ENCODE peak calls at places on chromosomes 1 and 21, in ten cellular contexts. One of them, this sample, is unnamed.

GRCh38 chr1:208510192-208510952 is 266.2 kb upstream of the PLXNA2 start:
- DNase-seq in H9: no peak
- DNase-seq in lung: peak
- DNase-seq in RCC 7860: no peak
- DNase-seq in MM.1S: no peak
- DNase-seq in nucleus accumbens: no peak
- DNase-seq in caudate nucleus: no peak
- DNase-seq in NCI-H510A: no peak
- DNase-seq in bronchial epithelial cell: peak
- DNase-seq in activated T-cell treated with anti-CD3 and anti-CD28 coated beads for 4 hours: no peak
- DNase-seq in this sample: no peak

GRCh38 chr1:29519108-29519507 is 282.8 kb downstream of the PTPRU start:
- DNase-seq in RCC 7860: no peak
- DNase-seq in bronchial epithelial cell: no peak
- DNase-seq in lung: peak
- DNase-seq in H9: peak
- DNase-seq in nucleus accumbens: no peak
- DNase-seq in caudate nucleus: no peak
- DNase-seq in MM.1S: no peak
- DNase-seq in activated T-cell treated with anti-CD3 and anti-CD28 coated beads for 4 hours: no peak
- DNase-seq in NCI-H510A: no peak
- DNase-seq in this sample: no peak

GRCh38 chr1:208921259-208921658 is 662.3 kb upstream of the CAMK1G start:
- DNase-seq in RCC 7860: no peak
- DNase-seq in nucleus accumbens: no peak
- DNase-seq in caudate nucleus: no peak
- DNase-seq in MM.1S: no peak
- DNase-seq in NCI-H510A: no peak
- DNase-seq in bronchial epithelial cell: peak
- DNase-seq in H9: no peak
- DNase-seq in activated T-cell treated with anti-CD3 and anti-CD28 coated beads for 4 hours: no peak
- DNase-seq in lung: no peak
- DNase-seq in this sample: no peak

GRCh38 chr21:43323244-43324005 is 103.5 kb downstream of the SIK1 start:
- DNase-seq in nucleus accumbens: peak
- DNase-seq in caudate nucleus: peak
- DNase-seq in MM.1S: no peak
- DNase-seq in lung: peak
- DNase-seq in activated T-cell treated with anti-CD3 and anti-CD28 coated beads for 4 hours: no peak
- DNase-seq in bronchial epithelial cell: no peak
- DNase-seq in RCC 7860: no peak
- DNase-seq in NCI-H510A: no peak
- DNase-seq in H9: no peak
- DNase-seq in this sample: no peak

GRCh38 chr1:20483833-20484525 is 2.0 kb downstream of the CAMK2N1 start:
- DNase-seq in nucleus accumbens: no peak
- DNase-seq in caudate nucleus: no peak
- DNase-seq in activated T-cell treated with anti-CD3 and anti-CD28 coated beads for 4 hours: no peak
- DNase-seq in H9: peak
- DNase-seq in MM.1S: no peak
- DNase-seq in bronchial epithelial cell: no peak
- DNase-seq in lung: no peak
- DNase-seq in NCI-H510A: peak
- DNase-seq in RCC 7860: peak
- DNase-seq in this sample: peak

GRCh38 chr1:83682132-83682531 is 316.8 kb downstream of the TTLL7 start:
- DNase-seq in bronchial epithelial cell: no peak
- DNase-seq in nucleus accumbens: no peak
- DNase-seq in caudate nucleus: no peak
- DNase-seq in lung: no peak
- DNase-seq in RCC 7860: no peak
- DNase-seq in MM.1S: no peak
- DNase-seq in H9: no peak
- DNase-seq in activated T-cell treated with anti-CD3 and anti-CD28 coated beads for 4 hours: no peak
- DNase-seq in NCI-H510A: no peak
- DNase-seq in this sample: no peak

GRCh38 chr1:237799762-237800474 is 90.8 kb downstream of the ZP4 start:
- DNase-seq in caudate nucleus: no peak
- DNase-seq in MM.1S: peak
- DNase-seq in activated T-cell treated with anti-CD3 and anti-CD28 coated beads for 4 hours: no peak
- DNase-seq in NCI-H510A: no peak
- DNase-seq in lung: no peak
- DNase-seq in H9: peak
- DNase-seq in nucleus accumbens: no peak
- DNase-seq in bronchial epithelial cell: peak
- DNase-seq in RCC 7860: peak
- DNase-seq in this sample: peak

GRCh38 chr21:35561076-35561475 is 499.2 kb downstream of the SETD4 start:
- DNase-seq in nucleus accumbens: no peak
- DNase-seq in RCC 7860: no peak
- DNase-seq in bronchial epithelial cell: no peak
- DNase-seq in caudate nucleus: no peak
- DNase-seq in H9: no peak
- DNase-seq in lung: no peak
- DNase-seq in NCI-H510A: no peak
- DNase-seq in activated T-cell treated with anti-CD3 and anti-CD28 coated beads for 4 hours: no peak
- DNase-seq in MM.1S: no peak
- DNase-seq in this sample: no peak

GRCh38 chr1:170162385-170163226 is 16.8 kb downstream of the NTMT2 start:
- DNase-seq in NCI-H510A: no peak
- DNase-seq in RCC 7860: peak
- DNase-seq in lung: no peak
- DNase-seq in caudate nucleus: no peak
- DNase-seq in bronchial epithelial cell: no peak
- DNase-seq in nucleus accumbens: no peak
- DNase-seq in activated T-cell treated with anti-CD3 and anti-CD28 coated beads for 4 hours: no peak
- DNase-seq in H9: no peak
- DNase-seq in MM.1S: no peak
- DNase-seq in this sample: peak

GRCh38 chr1:16038620-16038912 is 5.0 kb upstream of the CLCNKB start:
- DNase-seq in RCC 7860: peak
- DNase-seq in activated T-cell treated with anti-CD3 and anti-CD28 coated beads for 4 hours: no peak
- DNase-seq in MM.1S: no peak
- DNase-seq in lung: no peak
- DNase-seq in caudate nucleus: no peak
- DNase-seq in NCI-H510A: no peak
- DNase-seq in H9: no peak
- DNase-seq in nucleus accumbens: no peak
- DNase-seq in bronchial epithelial cell: no peak
- DNase-seq in this sample: no peak

GRCh38 chr1:54107131-54107530 is 45.7 kb downstream of the CDCP2 start:
- DNase-seq in RCC 7860: peak
- DNase-seq in NCI-H510A: no peak
- DNase-seq in lung: no peak
- DNase-seq in activated T-cell treated with anti-CD3 and anti-CD28 coated beads for 4 hours: no peak
- DNase-seq in caudate nucleus: no peak
- DNase-seq in bronchial epithelial cell: no peak
- DNase-seq in MM.1S: no peak
- DNase-seq in nucleus accumbens: no peak
- DNase-seq in H9: peak
- DNase-seq in this sample: no peak

GRCh38 chr1:15343729-15344128 is 66.0 kb upstream of the EFHD2 start:
- DNase-seq in NCI-H510A: peak
- DNase-seq in nucleus accumbens: no peak
- DNase-seq in H9: no peak
- DNase-seq in MM.1S: no peak
- DNase-seq in caudate nucleus: no peak
- DNase-seq in lung: no peak
- DNase-seq in bronchial epithelial cell: no peak
- DNase-seq in activated T-cell treated with anti-CD3 and anti-CD28 coated beads for 4 hours: no peak
- DNase-seq in RCC 7860: no peak
- DNase-seq in this sample: no peak

GRCh38 chr1:24409535-24409934 is 4.0 kb downstream of the STPG1 start:
- DNase-seq in bronchial epithelial cell: peak
- DNase-seq in MM.1S: no peak
- DNase-seq in caudate nucleus: no peak
- DNase-seq in RCC 7860: peak
- DNase-seq in lung: no peak
- DNase-seq in nucleus accumbens: no peak
- DNase-seq in NCI-H510A: no peak
- DNase-seq in H9: no peak
- DNase-seq in activated T-cell treated with anti-CD3 and anti-CD28 coated beads for 4 hours: no peak
- DNase-seq in this sample: peak

GRCh38 chr1:2988256-2988655 is 33.0 kb upstream of the ACTRT2 start:
- DNase-seq in lung: no peak
- DNase-seq in bronchial epithelial cell: no peak
- DNase-seq in H9: no peak
- DNase-seq in NCI-H510A: no peak
- DNase-seq in MM.1S: no peak
- DNase-seq in nucleus accumbens: no peak
- DNase-seq in caudate nucleus: no peak
- DNase-seq in activated T-cell treated with anti-CD3 and anti-CD28 coated beads for 4 hours: no peak
- DNase-seq in RCC 7860: no peak
- DNase-seq in this sample: no peak

GRCh38 chr1:23471473-23472075 is 12.4 kb downstream of the ASAP3 start:
- DNase-seq in nucleus accumbens: no peak
- DNase-seq in NCI-H510A: no peak
- DNase-seq in caudate nucleus: no peak
- DNase-seq in MM.1S: no peak
- DNase-seq in RCC 7860: no peak
- DNase-seq in H9: no peak
- DNase-seq in lung: no peak
- DNase-seq in activated T-cell treated with anti-CD3 and anti-CD28 coated beads for 4 hours: no peak
- DNase-seq in bronchial epithelial cell: no peak
- DNase-seq in this sample: no peak

GRCh38 chr1:208336136-208336535 is 92.0 kb upstream of the PLXNA2 start:
- DNase-seq in nucleus accumbens: no peak
- DNase-seq in activated T-cell treated with anti-CD3 and anti-CD28 coated beads for 4 hours: no peak
- DNase-seq in H9: no peak
- DNase-seq in lung: no peak
- DNase-seq in RCC 7860: no peak
- DNase-seq in NCI-H510A: no peak
- DNase-seq in MM.1S: no peak
- DNase-seq in caudate nucleus: no peak
- DNase-seq in bronchial epithelial cell: no peak
- DNase-seq in this sample: no peak

GRCh38 chr1:169707917-169708604 is 3.4 kb downstream of the SELL start:
- DNase-seq in RCC 7860: no peak
- DNase-seq in nucleus accumbens: no peak
- DNase-seq in bronchial epithelial cell: no peak
- DNase-seq in lung: no peak
- DNase-seq in H9: no peak
- DNase-seq in caudate nucleus: no peak
- DNase-seq in NCI-H510A: no peak
- DNase-seq in MM.1S: no peak
- DNase-seq in activated T-cell treated with anti-CD3 and anti-CD28 coated beads for 4 hours: no peak
- DNase-seq in this sample: no peak

GRCh38 chr1:178912597-178912996 is 41.7 kb upstream of the ANGPTL1 start:
- DNase-seq in H9: no peak
- DNase-seq in bronchial epithelial cell: no peak
- DNase-seq in lung: no peak
- DNase-seq in caudate nucleus: no peak
- DNase-seq in nucleus accumbens: no peak
- DNase-seq in activated T-cell treated with anti-CD3 and anti-CD28 coated beads for 4 hours: no peak
- DNase-seq in RCC 7860: no peak
- DNase-seq in MM.1S: no peak
- DNase-seq in NCI-H510A: no peak
- DNase-seq in this sample: no peak

GRCh38 chr1:22821027-22821426 is 110.4 kb downstream of the EPHB2 start:
- DNase-seq in NCI-H510A: no peak
- DNase-seq in MM.1S: no peak
- DNase-seq in caudate nucleus: no peak
- DNase-seq in H9: no peak
- DNase-seq in lung: no peak
- DNase-seq in activated T-cell treated with anti-CD3 and anti-CD28 coated beads for 4 hours: no peak
- DNase-seq in nucleus accumbens: no peak
- DNase-seq in RCC 7860: no peak
- DNase-seq in bronchial epithelial cell: no peak
- DNase-seq in this sample: no peak

GRCh38 chr1:114339379-114339778 is 171.6 kb downstream of the TRIM33 start:
- DNase-seq in activated T-cell treated with anti-CD3 and anti-CD28 coated beads for 4 hours: no peak
- DNase-seq in MM.1S: no peak
- DNase-seq in RCC 7860: no peak
- DNase-seq in caudate nucleus: no peak
- DNase-seq in lung: no peak
- DNase-seq in NCI-H510A: no peak
- DNase-seq in H9: no peak
- DNase-seq in bronchial epithelial cell: peak
- DNase-seq in nucleus accumbens: no peak
- DNase-seq in this sample: no peak

GRCh38 chr21:19712441-19712840 is 1285.8 kb upstream of the NCAM2 start:
- DNase-seq in H9: no peak
- DNase-seq in caudate nucleus: no peak
- DNase-seq in MM.1S: no peak
- DNase-seq in bronchial epithelial cell: no peak
- DNase-seq in activated T-cell treated with anti-CD3 and anti-CD28 coated beads for 4 hours: no peak
- DNase-seq in NCI-H510A: no peak
- DNase-seq in lung: no peak
- DNase-seq in nucleus accumbens: no peak
- DNase-seq in RCC 7860: no peak
- DNase-seq in this sample: no peak

GRCh38 chr1:172855841-172856382 is 194.8 kb downstream of the TNFSF18 start:
- DNase-seq in MM.1S: no peak
- DNase-seq in nucleus accumbens: no peak
- DNase-seq in caudate nucleus: no peak
- DNase-seq in lung: no peak
- DNase-seq in RCC 7860: no peak
- DNase-seq in H9: no peak
- DNase-seq in bronchial epithelial cell: no peak
- DNase-seq in NCI-H510A: no peak
- DNase-seq in activated T-cell treated with anti-CD3 and anti-CD28 coated beads for 4 hours: no peak
- DNase-seq in this sample: no peak

GRCh38 chr1:167428418-167428817 is 89.9 kb downstream of the CD247 start:
- DNase-seq in lung: no peak
- DNase-seq in MM.1S: no peak
- DNase-seq in caudate nucleus: no peak
- DNase-seq in RCC 7860: no peak
- DNase-seq in H9: no peak
- DNase-seq in bronchial epithelial cell: peak
- DNase-seq in activated T-cell treated with anti-CD3 and anti-CD28 coated beads for 4 hours: no peak
- DNase-seq in NCI-H510A: no peak
- DNase-seq in nucleus accumbens: no peak
- DNase-seq in this sample: peak

GRCh38 chr21:27423906-27424595 is 457.2 kb upstream of the ADAMTS5 start:
- DNase-seq in NCI-H510A: no peak
- DNase-seq in lung: no peak
- DNase-seq in H9: peak
- DNase-seq in activated T-cell treated with anti-CD3 and anti-CD28 coated beads for 4 hours: no peak
- DNase-seq in caudate nucleus: no peak
- DNase-seq in MM.1S: no peak
- DNase-seq in nucleus accumbens: no peak
- DNase-seq in bronchial epithelial cell: peak
- DNase-seq in RCC 7860: peak
- DNase-seq in this sample: no peak

GRCh38 chr1:209609403-209610377 is 26.2 kb downstream of the CAMK1G start:
- DNase-seq in NCI-H510A: no peak
- DNase-seq in RCC 7860: peak
- DNase-seq in nucleus accumbens: no peak
- DNase-seq in MM.1S: no peak
- DNase-seq in bronchial epithelial cell: peak
- DNase-seq in lung: no peak
- DNase-seq in caudate nucleus: peak
- DNase-seq in activated T-cell treated with anti-CD3 and anti-CD28 coated beads for 4 hours: no peak
- DNase-seq in H9: no peak
- DNase-seq in this sample: no peak

GRCh38 chr21:32514275-32515055 is 70.9 kb downstream of the TCP10L start:
- DNase-seq in caudate nucleus: no peak
- DNase-seq in H9: no peak
- DNase-seq in RCC 7860: no peak
- DNase-seq in lung: no peak
- DNase-seq in NCI-H510A: no peak
- DNase-seq in nucleus accumbens: no peak
- DNase-seq in MM.1S: no peak
- DNase-seq in bronchial epithelial cell: no peak
- DNase-seq in activated T-cell treated with anti-CD3 and anti-CD28 coated beads for 4 hours: no peak
- DNase-seq in this sample: no peak

GRCh38 chr1:91885331-91885715 is 628 bp downstream of the TGFBR3 start:
- DNase-seq in bronchial epithelial cell: no peak
- DNase-seq in NCI-H510A: no peak
- DNase-seq in nucleus accumbens: no peak
- DNase-seq in activated T-cell treated with anti-CD3 and anti-CD28 coated beads for 4 hours: no peak
- DNase-seq in RCC 7860: no peak
- DNase-seq in H9: no peak
- DNase-seq in caudate nucleus: peak
- DNase-seq in MM.1S: peak
- DNase-seq in lung: peak
- DNase-seq in this sample: no peak

This sample was measured in RKO.